ENCODE peak calls at places on chromosomes 2 and 18, in four cellular contexts. M is K562, D is HepG2, E is HCT116. S is an unnamed sample.

GRCh38 chr2:47065771-47066380 is 89.2 kb downstream of the STPG4 start:
- DNase-seq in M (no peak), D (no peak), E (no peak), S (no peak)

GRCh38 chr2:14905571-14905970 is 273.1 kb downstream of the LRATD1 start:
- DNase-seq in M (no peak), D (no peak), E (no peak), S (no peak)

GRCh38 chr2:120805590-120805989 is 69.9 kb downstream of the GLI2 start:
- DNase-seq in M (no peak), D (no peak), E (no peak), S (no peak)

GRCh38 chr2:222167762-222168161 is 131.0 kb downstream of the PAX3 start:
- DNase-seq in M (no peak), D (no peak), E (no peak), S (no peak)

GRCh38 chr18:40326987-40327386 is 1628.0 kb upstream of the PIK3C3 start:
- DNase-seq in M (no peak), D (no peak), E (no peak), S (no peak)

GRCh38 chr2:170817247-170817998 is 736 bp downstream of the GAD1 start:
- DNase-seq in M (no peak), D (no peak), E (no peak), S (no peak)

GRCh38 chr2:62307469-62308389 is 111.8 kb downstream of the B3GNT2 start:
- DNase-seq in M (no peak), D (no peak), E (no peak), S (no peak)

GRCh38 chr2:206805922-206806607 is 40.7 kb downstream of the FASTKD2 start:
- DNase-seq in M (no peak), D (no peak), E (no peak), S (no peak)

GRCh38 chr2:31729442-31730092 is 148.8 kb upstream of the SRD5A2 start:
- DNase-seq in M (peak), D (peak), E (peak), S (peak)

GRCh38 chr2:42984081-42984480 is 191.7 kb upstream of the HAAO start:
- DNase-seq in M (no peak), D (no peak), E (no peak), S (no peak)

DNA sequence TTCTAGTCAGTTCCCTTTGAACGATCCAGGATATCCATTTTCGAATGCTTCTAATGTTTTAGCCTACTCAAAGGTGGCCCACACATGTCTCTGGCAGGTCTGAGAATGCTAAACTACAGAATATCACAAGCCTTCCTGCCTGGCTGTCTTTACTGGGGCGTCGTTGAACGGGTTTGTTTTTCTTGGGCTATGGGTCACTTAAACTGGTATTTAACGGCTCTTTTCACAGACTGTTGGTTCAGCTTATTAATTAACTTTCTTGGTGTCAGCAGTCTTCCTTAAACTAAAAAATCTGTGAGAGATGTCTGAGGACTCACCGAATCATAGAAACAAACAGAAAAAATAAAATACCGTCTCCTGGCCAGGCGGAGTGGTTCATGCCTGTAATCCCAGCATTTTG is 563.2 kb upstream of the NRP2 start:
- DNase-seq in M (no peak), D (no peak), E (no peak), S (no peak)
- TF ChIP-seq TCF7L2 in M (no peak), D (no peak), E (no peak), S (no peak)

GRCh38 chr2:40451926-40452605 is at the start of gene SLC8A1:
- DNase-seq in M (no peak), D (no peak), E (no peak), S (no peak)
- TF ChIP-seq POLR2AphosphoS5 in M (no peak), D (no peak), E (no peak), S (no peak)

DNA sequence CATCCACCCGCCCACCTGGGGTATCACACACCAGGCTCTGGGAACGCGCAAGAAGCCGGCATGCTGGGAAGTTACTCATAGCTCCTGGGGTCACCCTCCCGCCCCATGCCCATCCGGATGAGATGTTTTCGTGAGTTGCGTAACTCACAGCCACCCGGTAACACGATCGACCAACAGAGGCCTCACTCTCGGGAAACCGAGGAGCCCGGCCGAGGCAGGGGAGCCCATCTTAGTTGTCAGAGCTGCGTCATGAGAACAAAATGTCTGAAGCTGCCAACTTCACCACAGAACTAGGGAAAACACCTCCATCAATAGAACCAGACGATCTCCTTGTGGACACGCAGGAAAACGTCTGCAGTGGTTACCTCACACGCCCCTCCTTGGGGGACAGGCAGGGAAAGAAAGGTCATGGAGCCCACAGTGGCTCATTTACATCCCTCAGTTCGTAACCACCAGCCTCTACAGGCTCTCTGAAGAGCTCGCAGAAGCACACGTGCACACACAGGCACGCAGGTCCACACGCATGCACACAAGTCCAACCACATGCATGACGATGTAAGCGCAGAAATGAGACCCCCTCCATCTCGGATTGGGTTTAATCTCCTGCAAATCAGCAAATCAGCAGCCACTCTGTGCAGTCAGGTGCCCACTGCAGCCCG is 26.3 kb downstream of the ADI1 start:
- DNase-seq in M (no peak), D (peak), E (no peak), S (no peak)
- TF ChIP-seq SIN3A in M (no peak), D (peak), E (no peak), S (no peak)

DNA sequence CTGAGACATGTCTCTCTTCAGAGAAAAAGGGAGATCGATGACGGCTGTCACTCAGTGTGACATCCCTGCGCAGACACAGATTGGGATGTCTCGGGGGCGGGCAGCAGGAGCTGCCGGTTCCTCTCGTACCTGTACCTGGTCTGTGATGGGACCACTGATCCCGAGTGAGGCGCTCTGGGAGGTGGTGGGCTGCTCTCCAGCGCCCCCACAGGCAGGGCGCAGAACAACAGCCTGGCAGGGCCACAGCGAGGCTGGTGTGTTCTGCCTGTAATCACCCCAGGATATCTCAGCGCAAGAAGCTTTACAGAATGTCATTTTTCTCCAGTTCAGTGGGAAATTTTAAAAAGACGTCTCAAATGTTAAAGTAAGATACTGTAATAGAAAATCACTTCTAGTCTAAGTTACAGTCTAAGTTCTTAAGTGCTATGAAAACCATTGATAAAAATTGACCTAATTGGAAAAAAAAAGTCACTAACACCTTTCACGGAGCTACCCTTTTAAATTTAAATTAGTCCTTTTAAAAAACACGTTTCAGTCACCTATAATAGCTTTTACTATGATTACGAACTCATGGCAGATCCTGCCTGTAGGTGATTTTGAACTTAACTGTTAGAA is 189.8 kb downstream of the SNTG2 start:
- DNase-seq in M (peak), D (peak), E (no peak), S (peak)
- TF ChIP-seq TCF7L2 in M (no peak), D (no peak), E (no peak), S (no peak)

GRCh38 chr18:11801573-11801972 is 49.6 kb upstream of the CHMP1B start:
- DNase-seq in M (no peak), D (no peak), E (no peak), S (no peak)

GRCh38 chr18:11800947-11801346 is 50.3 kb upstream of the CHMP1B start:
- DNase-seq in M (no peak), D (no peak), E (no peak), S (no peak)

GRCh38 chr18:11798271-11798670 is 52.9 kb upstream of the CHMP1B start:
- DNase-seq in M (no peak), D (peak), E (no peak), S (no peak)

GRCh38 chr18:11802160-11802559 is 49.1 kb upstream of the CHMP1B start:
- DNase-seq in M (no peak), D (no peak), E (no peak), S (no peak)

GRCh38 chr18:11799066-11799465 is 52.1 kb upstream of the CHMP1B start:
- DNase-seq in M (no peak), D (no peak), E (no peak), S (no peak)
- TF ChIP-seq POLR2AphosphoS5 in M (no peak), D (no peak), E (no peak), S (no peak)

DNA sequence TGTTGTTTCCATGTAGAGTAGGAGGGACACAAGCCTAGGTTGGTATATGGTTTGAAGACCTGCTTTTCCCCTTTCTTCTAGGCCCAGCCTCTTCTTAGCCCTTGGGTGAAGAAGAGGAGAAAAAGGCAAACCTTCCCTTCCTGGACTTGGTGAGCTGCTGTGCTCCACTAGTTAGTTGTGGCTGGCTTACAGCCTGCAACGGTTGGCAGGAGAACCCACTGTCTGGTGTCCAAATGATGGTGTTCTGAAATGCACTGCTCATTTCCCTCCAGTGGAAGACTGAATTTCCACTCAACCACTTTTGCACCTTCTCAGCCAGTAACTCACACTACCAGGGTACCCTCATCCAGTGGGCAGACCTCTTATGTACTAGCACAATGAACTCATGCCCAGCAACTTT is 824.1 kb downstream of the NRXN1 start:
- DNase-seq in M (no peak), D (no peak), E (no peak), S (no peak)
- TF ChIP-seq SIN3A in M (no peak), D (no peak), E (no peak), S (no peak)

DNA sequence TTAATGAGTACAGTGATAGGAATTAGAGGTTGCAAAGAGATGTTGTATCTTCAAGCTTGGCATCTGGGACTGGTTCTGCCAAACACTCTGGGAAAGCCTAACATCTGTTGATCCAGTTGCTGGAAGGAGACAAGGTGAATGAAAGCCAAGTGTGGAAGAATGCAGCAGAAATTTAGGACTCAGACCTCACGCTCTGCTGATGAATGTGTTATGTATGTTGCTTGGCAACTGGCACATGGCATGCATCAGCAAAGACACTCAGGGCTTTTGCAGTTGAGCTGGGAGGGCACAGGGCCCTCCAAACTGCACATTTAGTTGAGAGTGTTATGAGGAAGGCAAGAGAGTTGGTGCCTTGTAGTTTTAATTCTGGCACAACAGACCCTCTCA is 105.5 kb downstream of the COLEC12 start:
- DNase-seq in M (no peak), D (no peak), E (no peak), S (no peak)
- TF ChIP-seq TCF7L2 in M (no peak), D (no peak), E (no peak), S (no peak)

GRCh38 chr18:76873713-76874112 is 51.4 kb downstream of the ZNF236 start:
- DNase-seq in M (no peak), D (no peak), E (no peak), S (no peak)

GRCh38 chr18:76878426-76878825 is 56.1 kb downstream of the ZNF236 start:
- DNase-seq in M (no peak), D (no peak), E (no peak), S (no peak)

GRCh38 chr18:76873311-76873710 is 51.0 kb downstream of the ZNF236 start:
- DNase-seq in M (no peak), D (no peak), E (no peak), S (no peak)

GRCh38 chr18:76874643-76875389 is 52.5 kb downstream of the ZNF236 start:
- DNase-seq in M (no peak), D (no peak), E (peak), S (no peak)

GRCh38 chr18:76875390-76876330 is 53.3 kb downstream of the ZNF236 start:
- DNase-seq in M (peak), D (peak), E (peak), S (peak)
- TF ChIP-seq POLR2AphosphoS5 in M (no peak), D (no peak), E (no peak), S (no peak)

DNA sequence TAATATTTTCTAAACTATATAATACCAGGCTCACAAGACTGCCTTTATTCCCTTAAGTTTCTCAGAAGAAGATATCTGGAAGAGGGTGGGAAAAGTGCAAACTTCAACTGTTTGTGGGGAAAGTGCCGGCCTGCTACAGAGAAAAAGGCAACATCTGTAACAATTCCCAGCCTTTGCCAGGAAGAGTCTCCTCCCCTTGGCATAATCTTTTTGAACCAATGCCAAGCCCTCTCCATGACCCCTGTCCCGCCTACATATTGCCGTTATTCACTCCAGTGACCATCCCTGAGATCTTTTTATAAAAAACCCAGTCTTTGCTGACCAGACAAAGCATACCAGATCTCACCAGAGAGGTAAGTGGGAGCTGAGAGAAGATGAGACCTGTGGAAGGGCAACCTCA is at the start of gene REG3G:
- DNase-seq in M (no peak), D (no peak), E (no peak), S (no peak)
- TF ChIP-seq SIN3A in M (no peak), D (no peak), E (no peak), S (no peak)